ENCODE peak calls at places on chromosomes 11 and 22, in five cellular contexts. E is A549, D is brain microvascular endothelial cell, P is BE2C, L is BJ. K is an unnamed sample.

GRCh38 chr11:2751523-2752203 is 51.9 kb upstream of the KCNQ1OT1 start:
- DNase-seq in E (no peak), D (no peak), P (no peak), L (no peak), K (no peak)

GRCh38 chr11:5243845-5244180 is 5.8 kb downstream of the HBG1 start:
- DNase-seq in E (no peak), D (no peak), P (no peak), L (no peak), K (no peak)

GRCh38 chr11:91796999-91797398 is 427.6 kb upstream of the FAT3 start:
- DNase-seq in E (peak), D (no peak), P (no peak), L (no peak), K (no peak)

GRCh38 chr11:126718319-126718718 is 282.3 kb downstream of the KIRREL3 start:
- DNase-seq in E (peak), D (no peak), P (no peak), L (no peak), K (no peak)

GRCh38 chr22:43288807-43289417 is 54.3 kb downstream of the SCUBE1 start:
- DNase-seq in E (no peak), D (no peak), P (no peak), L (no peak), K (no peak)

GRCh38 chr11:132048040-132048439 is 677.6 kb downstream of the NTM start:
- DNase-seq in E (no peak), D (no peak), P (no peak), L (no peak), K (no peak)

GRCh38 chr11:126194121-126194543 is 17.3 kb downstream of the RPUSD4 start:
- DNase-seq in E (peak), D (peak), P (peak), L (no peak), K (no peak)

GRCh38 chr11:774873-775592 is 2.3 kb downstream of the GATD1 start:
- DNase-seq in E (no peak), D (peak), P (no peak), L (no peak), K (no peak)

GRCh38 chr11:19905280-19905853 is 192.7 kb downstream of the NAV2 start:
- DNase-seq in E (peak), D (no peak), P (no peak), L (no peak), K (no peak)

DNA sequence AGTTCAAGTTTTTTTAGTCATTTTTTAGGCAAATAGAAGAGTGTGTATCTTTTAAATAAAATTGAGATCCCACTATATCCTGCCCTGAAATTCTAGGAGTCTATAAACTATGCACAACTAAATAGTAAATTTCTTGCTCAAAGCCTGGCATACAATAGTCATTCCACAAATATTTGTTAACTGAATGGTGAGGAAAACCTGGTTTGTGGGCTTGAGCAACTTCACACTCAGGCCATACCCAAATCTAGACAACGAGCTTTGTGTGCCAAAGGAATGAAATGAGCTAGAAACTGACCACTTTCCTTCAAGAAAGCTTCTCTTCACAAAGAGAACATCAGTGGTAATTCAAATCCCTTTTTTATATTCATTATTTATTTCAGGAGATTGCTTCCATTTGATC is 39.6 kb upstream of the AMOTL1 start:
- DNase-seq in E (no peak), D (no peak), P (no peak), L (no peak), K (no peak)
- H3K4me3 ChIP-seq in E (no peak), D (no peak), P (no peak), L (no peak), K (no peak)

GRCh38 chr11:106249857-106250256 is 172.4 kb downstream of the AASDHPPT start:
- DNase-seq in E (no peak), D (peak), P (no peak), L (peak), K (no peak)
- H3K4me3 ChIP-seq in E (no peak), D (no peak), P (no peak), L (no peak), K (no peak)

GRCh38 chr11:85165819-85166218 is 461.3 kb downstream of the DLG2 start:
- DNase-seq in E (no peak), D (no peak), P (no peak), L (no peak), K (no peak)
- H3K4me3 ChIP-seq in E (no peak), D (no peak), P (no peak), L (no peak), K (no peak)

GRCh38 chr22:50529416-50530279 is at the start of gene TYMP:
- DNase-seq in E (no peak), D (no peak), P (no peak), L (no peak), K (no peak)
- H3K4me3 ChIP-seq in E (peak), D (peak), P (no peak), L (peak), K (peak)

DNA sequence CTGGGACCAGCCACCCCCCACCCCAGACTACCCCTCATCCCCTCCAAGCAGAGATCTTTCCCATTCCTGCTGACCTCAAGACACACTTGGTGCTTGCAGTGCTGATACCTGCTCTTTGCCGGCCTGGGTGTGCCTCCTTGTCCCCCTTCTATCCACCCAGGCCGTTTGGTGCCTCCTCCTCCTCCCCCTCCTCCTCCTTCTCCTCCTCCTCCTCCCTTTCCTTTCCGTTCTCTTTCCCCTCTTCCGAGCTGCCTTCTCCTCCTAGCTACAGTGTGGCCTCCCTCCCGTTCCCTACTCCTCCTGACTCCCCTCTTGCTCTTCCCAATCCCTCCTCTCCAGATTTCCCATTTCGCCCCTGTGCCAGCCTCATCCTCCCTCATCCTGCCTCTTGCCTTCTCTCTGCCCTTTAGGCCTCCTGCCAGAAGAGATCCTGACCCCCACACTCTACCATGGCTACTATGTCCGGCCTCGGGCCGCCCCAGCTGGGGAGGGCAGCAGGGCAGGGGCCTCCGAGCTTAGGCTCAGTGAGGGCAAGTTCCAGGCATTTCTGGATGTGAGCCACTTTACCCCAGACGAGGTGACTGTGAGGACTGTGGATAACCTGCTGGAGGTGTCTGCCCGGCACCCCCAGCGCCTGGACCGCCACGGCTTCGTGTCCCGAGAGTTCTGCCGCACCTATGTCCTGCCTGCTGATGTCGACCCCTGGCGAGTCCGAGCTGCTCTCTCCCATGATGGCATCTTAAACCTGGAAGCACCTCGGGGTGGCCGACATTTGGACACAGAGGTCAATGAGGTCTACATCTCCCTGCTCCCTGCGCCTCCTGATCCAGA is 712 bp downstream of the HSPB2 start:
- DNase-seq in E (no peak), D (no peak), P (no peak), L (no peak), K (no peak)
- H3K4me3 ChIP-seq in E (no peak), D (no peak), P (no peak), L (peak), K (peak)

GRCh38 chr11:65433657-65434056 is 11.1 kb downstream of the NEAT1 start:
- DNase-seq in E (peak), D (no peak), P (no peak), L (no peak), K (no peak)

GRCh38 chr11:65430406-65431217 is 8.0 kb downstream of the NEAT1 start:
- DNase-seq in E (peak), D (peak), P (no peak), L (no peak), K (no peak)

GRCh38 chr11:65431452-65432132 is 9.0 kb downstream of the NEAT1 start:
- DNase-seq in E (peak), D (no peak), P (no peak), L (no peak), K (no peak)

GRCh38 chr11:65432686-65433582 is 10.3 kb downstream of the NEAT1 start:
- DNase-seq in E (peak), D (no peak), P (no peak), L (no peak), K (no peak)

GRCh38 chr11:65432133-65432650 is 9.6 kb downstream of the NEAT1 start:
- DNase-seq in E (no peak), D (no peak), P (no peak), L (no peak), K (no peak)
- H3K4me3 ChIP-seq in E (no peak), D (peak), P (no peak), L (no peak), K (peak)

GRCh38 chr11:40444151-40444550 is 1015.3 kb downstream of the LRRC4C start:
- DNase-seq in E (no peak), D (no peak), P (no peak), L (no peak), K (no peak)

GRCh38 chr11:40445391-40445790 is 1014.1 kb downstream of the LRRC4C start:
- DNase-seq in E (peak), D (no peak), P (no peak), L (no peak), K (no peak)
- H3K4me3 ChIP-seq in E (no peak), D (no peak), P (no peak), L (no peak), K (no peak)

DNA sequence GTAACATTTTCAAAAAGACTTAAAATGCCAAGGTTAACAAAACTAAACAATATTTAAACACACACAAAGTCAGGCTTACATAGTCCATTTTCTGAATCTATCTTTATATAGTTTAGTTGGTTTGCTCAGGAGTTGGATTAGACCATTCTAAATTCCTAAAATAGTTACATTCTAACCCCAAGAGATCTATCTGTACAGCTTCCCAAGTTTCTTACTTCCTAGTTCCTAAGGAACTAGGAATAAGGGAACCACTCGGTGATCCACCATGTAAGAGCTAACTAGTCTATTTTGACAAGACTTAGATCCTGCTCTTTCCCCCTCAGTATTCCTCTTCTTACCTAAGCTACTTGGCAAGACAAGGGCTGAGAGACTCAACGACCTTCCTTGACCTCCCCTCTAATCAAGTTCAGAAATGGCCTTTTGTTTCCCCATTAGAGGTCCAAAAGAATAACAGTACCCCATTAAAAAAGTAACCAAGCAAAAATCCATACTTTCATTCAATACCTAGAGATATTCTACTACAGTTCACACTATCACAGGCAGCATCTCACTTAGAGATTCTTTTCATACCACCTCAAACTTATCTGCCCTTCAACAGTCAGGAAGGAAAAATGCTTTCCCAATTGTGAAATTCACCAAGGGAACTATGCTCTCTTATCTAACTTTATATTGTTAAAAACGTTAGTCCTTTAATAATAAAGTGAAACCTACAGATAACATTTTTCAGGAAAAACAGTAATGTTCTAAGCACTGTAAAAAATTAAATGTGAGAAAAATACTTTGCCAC is 253.1 kb downstream of the TTC28 start:
- DNase-seq in E (no peak), D (no peak), P (no peak), L (no peak), K (no peak)
- H3K4me3 ChIP-seq in E (no peak), D (no peak), P (no peak), L (no peak), K (no peak)

K was measured in AG04449.